ENCODE peak calls at places on chromosomes 4 and X, in five cellular contexts. One of them, this sample, is unnamed. For H3K36me3 and H3K4me1, the result is how much of the 10 kb centered on the place peaks cover.

GRCh38 chr4:94536049-94536448 is 84.3 kb downstream of the PDLIM5 start:
- DNase-seq in pancreas: no peak
- DNase-seq in tibial artery: no peak
- DNase-seq in uterus: no peak
- DNase-seq in sigmoid colon: no peak
- DNase-seq in this sample: no peak

GRCh38 chr4:7758444-7758815 is 181.2 kb downstream of the AFAP1 start:
- DNase-seq in tibial artery: no peak
- DNase-seq in pancreas: no peak
- DNase-seq in sigmoid colon: no peak
- DNase-seq in uterus: no peak
- DNase-seq in this sample: no peak

GRCh38 chr4:19982556-19982955 is 269.1 kb upstream of the SLIT2 start:
- DNase-seq in pancreas: no peak
- DNase-seq in sigmoid colon: no peak
- DNase-seq in uterus: no peak
- DNase-seq in tibial artery: no peak
- DNase-seq in this sample: no peak

GRCh38 chr4:128228778-128229457 is 58.7 kb downstream of the PGRMC2 start:
- DNase-seq in tibial artery: no peak
- DNase-seq in pancreas: no peak
- DNase-seq in sigmoid colon: no peak
- DNase-seq in uterus: no peak
- DNase-seq in this sample: no peak

GRCh38 chrX:132748268-132748667 is 210.2 kb downstream of the HS6ST2 start:
- DNase-seq in sigmoid colon: no peak
- DNase-seq in tibial artery: no peak
- DNase-seq in uterus: no peak
- DNase-seq in pancreas: no peak
- DNase-seq in this sample: no peak

GRCh38 chr4:46404961-46405360 is 15.0 kb upstream of the GABRA2 start:
- DNase-seq in sigmoid colon: no peak
- DNase-seq in pancreas: no peak
- DNase-seq in tibial artery: no peak
- DNase-seq in uterus: no peak
- DNase-seq in this sample: no peak

GRCh38 chrX:129842510-129843208 is 1.0 kb downstream of the ZDHHC9 start:
- DNase-seq in pancreas: peak
- DNase-seq in tibial artery: peak
- DNase-seq in uterus: peak
- DNase-seq in sigmoid colon: peak
- DNase-seq in this sample: peak

GRCh38 chrX:108070891-108071290 is 20.5 kb downstream of the PSMD10 start:
- DNase-seq in pancreas: no peak
- DNase-seq in tibial artery: no peak
- DNase-seq in sigmoid colon: no peak
- DNase-seq in uterus: no peak
- DNase-seq in this sample: no peak

GRCh38 chr4:10045481-10045880 is 24.2 kb upstream of the SLC2A9 start:
- DNase-seq in pancreas: no peak
- DNase-seq in uterus: no peak
- DNase-seq in tibial artery: no peak
- DNase-seq in sigmoid colon: no peak
- DNase-seq in this sample: no peak

GRCh38 chrX:46582325-46582724 is 8.8 kb downstream of the CHST7 start:
- DNase-seq in uterus: no peak
- DNase-seq in pancreas: no peak
- DNase-seq in tibial artery: no peak
- DNase-seq in sigmoid colon: no peak
- DNase-seq in this sample: no peak

GRCh38 chr4:145503486-145504072 is 21.9 kb downstream of the SMAD1 start:
- DNase-seq in tibial artery: no peak
- DNase-seq in pancreas: no peak
- DNase-seq in uterus: no peak
- DNase-seq in sigmoid colon: no peak
- DNase-seq in this sample: no peak

GRCh38 chr4:153592090-153592489 is 92.0 kb upstream of the TLR2 start:
- DNase-seq in sigmoid colon: no peak
- DNase-seq in tibial artery: no peak
- DNase-seq in uterus: no peak
- DNase-seq in pancreas: no peak
- DNase-seq in this sample: no peak

GRCh38 chr4:41460641-41461040 is 77.3 kb upstream of the LIMCH1 start:
- DNase-seq in uterus: no peak
- DNase-seq in sigmoid colon: no peak
- DNase-seq in tibial artery: no peak
- DNase-seq in pancreas: no peak
- DNase-seq in this sample: no peak

GRCh38 chr4:4851906-4852305 is 7.6 kb upstream of the MSX1 start:
- DNase-seq in uterus: no peak
- DNase-seq in tibial artery: peak
- DNase-seq in pancreas: no peak
- DNase-seq in sigmoid colon: peak
- DNase-seq in this sample: peak

GRCh38 chrX:121504148-121504547 is 456.7 kb downstream of the GLUD2 start:
- DNase-seq in uterus: no peak
- DNase-seq in pancreas: no peak
- DNase-seq in tibial artery: no peak
- DNase-seq in sigmoid colon: no peak
- DNase-seq in this sample: no peak

GRCh38 chr4:172899861-172900260 is 268.8 kb upstream of the GALNT7 start:
- DNase-seq in uterus: no peak
- DNase-seq in pancreas: no peak
- DNase-seq in tibial artery: no peak
- DNase-seq in sigmoid colon: no peak
- DNase-seq in this sample: no peak

DNA sequence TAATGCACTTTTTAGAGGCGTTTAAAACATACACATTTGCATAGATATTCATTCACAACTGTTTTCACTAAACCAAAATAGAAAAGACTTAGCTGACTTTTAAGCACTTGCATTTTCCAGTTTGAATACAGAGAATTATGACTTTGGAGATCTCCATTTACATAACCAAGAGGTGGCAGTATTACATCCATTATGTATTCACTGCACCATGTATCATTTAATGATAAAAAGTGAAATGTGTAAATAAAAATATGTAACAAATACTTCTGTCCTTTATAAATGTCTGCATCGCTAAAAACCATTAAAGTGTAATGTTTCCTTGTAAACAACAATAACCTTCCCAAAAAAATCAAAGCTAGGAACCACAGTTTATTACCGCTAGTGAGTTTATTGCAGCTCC is 413.2 kb downstream of the FGF13 start:
- DNase-seq in pancreas: no peak
- DNase-seq in tibial artery: no peak
- DNase-seq in uterus: no peak
- DNase-seq in sigmoid colon: no peak
- DNase-seq in this sample: no peak
- TF ChIP-seq CTCF in pancreas: no peak
- TF ChIP-seq CTCF in tibial artery: peak
- TF ChIP-seq CTCF in uterus: no peak
- TF ChIP-seq CTCF in sigmoid colon: peak
- TF ChIP-seq CTCF in this sample: peak

GRCh38 chr4:76160355-76160754 is 12.2 kb upstream of the NUP54 start:
- DNase-seq in pancreas: no peak
- DNase-seq in uterus: no peak
- DNase-seq in tibial artery: no peak
- DNase-seq in sigmoid colon: no peak
- DNase-seq in this sample: no peak
- H3K36me3 ChIP-seq in pancreas: under half
- H3K36me3 ChIP-seq in uterus: under half
- H3K36me3 ChIP-seq in tibial artery: half or more
- H3K36me3 ChIP-seq in sigmoid colon: under half
- H3K36me3 ChIP-seq in this sample: half or more

DNA sequence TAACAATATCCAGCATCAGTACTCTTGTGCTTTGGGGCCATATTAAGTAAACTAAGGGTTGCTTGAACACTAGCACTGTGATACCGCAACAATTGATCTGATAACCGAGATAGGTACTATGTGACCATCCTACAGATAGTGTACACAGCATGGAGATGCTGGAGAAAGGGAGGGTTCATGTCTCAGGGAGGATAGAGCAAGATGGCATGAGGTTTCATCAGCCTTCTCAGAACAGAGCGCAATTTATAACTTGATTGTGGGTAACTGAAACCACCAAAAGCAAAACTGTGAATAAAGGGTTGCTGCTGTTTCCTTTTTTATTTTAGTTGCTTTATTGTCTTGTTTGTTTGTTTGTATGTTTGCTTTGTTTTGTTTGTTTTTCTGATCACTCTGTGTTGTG is 1449.7 kb downstream of the PCDH7 start:
- DNase-seq in pancreas: no peak
- DNase-seq in tibial artery: no peak
- DNase-seq in sigmoid colon: no peak
- DNase-seq in uterus: no peak
- DNase-seq in this sample: no peak
- H3K4me1 ChIP-seq in pancreas: under half
- H3K4me1 ChIP-seq in tibial artery: under half
- H3K4me1 ChIP-seq in sigmoid colon: under half
- H3K4me1 ChIP-seq in uterus: under half
- H3K4me1 ChIP-seq in this sample: under half

DNA sequence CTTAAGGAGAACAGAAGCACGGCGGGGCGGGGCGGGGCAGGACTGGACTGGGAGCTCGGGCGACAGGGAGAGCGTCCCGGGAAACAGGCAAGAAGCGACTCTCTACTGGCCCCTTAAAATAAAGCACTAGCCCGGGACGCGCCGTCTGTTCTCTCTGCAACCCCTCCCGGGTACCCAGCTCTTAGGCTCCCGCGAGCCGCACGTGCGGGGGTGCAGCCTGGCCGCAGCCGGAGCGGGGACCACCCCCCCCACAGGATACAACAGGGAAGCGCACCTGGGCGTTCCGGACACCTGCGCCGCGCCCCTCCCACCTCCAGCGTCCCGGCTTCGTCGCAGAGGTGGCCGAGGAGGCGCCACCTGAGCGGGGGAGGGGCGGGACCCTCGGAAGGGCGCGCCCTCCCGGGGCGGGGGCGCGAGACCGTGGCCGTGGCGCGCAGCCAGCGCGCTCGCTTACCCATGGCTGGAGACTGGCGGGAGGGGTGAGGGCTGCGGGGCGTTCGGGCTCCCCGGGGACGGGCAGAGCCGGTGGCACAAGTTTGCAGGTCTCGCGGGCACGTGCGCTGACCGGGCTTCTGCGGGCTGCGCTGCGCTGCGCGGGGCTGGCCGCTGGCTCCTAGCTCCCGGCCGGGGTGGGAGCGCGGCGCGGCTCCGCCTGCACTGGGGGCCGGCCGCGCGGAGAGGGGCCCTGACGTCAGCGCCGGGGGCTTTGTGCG is 91.5 kb downstream of the GEMIN8 start:
- DNase-seq in tibial artery: no peak
- DNase-seq in pancreas: peak
- DNase-seq in sigmoid colon: no peak
- DNase-seq in uterus: peak
- DNase-seq in this sample: peak
- TF ChIP-seq CTCF in tibial artery: no peak
- TF ChIP-seq CTCF in pancreas: no peak
- TF ChIP-seq CTCF in sigmoid colon: no peak
- TF ChIP-seq CTCF in uterus: no peak
- TF ChIP-seq CTCF in this sample: no peak

DNA sequence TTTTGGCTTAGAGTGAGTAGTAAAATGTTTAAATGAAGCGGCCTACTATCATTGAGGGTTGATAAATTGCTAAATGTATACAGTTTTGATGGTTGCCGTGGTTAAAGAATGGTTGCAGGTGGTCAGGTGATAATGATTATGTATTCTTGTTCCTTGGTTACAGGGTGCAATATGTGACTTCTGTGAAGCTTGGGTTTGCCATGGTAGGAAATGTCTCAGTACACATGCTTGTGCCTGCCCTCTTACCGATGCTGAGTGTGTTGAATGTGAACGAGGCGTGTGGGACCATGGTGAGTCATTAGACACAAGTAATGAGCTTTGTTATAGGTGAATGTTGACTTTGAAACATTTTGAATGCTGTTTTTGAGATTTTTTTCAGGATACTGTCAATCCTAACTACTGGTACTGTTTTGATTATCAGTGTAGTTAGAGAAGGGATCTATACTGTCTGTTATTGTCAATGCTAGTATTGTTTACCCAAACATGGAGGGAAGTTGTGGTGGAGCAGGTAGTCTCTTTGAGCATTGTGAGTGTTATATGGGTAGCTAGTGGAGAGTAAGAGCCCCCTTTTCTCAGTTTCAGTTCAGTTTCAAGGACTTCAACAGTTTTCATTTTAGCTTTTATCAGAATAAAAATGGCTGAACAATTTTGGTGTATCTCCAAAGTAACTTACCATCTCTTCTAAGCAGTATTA is 8.9 kb downstream of the ZNF330 start:
- DNase-seq in tibial artery: no peak
- DNase-seq in uterus: no peak
- DNase-seq in pancreas: no peak
- DNase-seq in sigmoid colon: no peak
- DNase-seq in this sample: no peak
- H3K36me3 ChIP-seq in tibial artery: half or more
- H3K36me3 ChIP-seq in uterus: under half
- H3K36me3 ChIP-seq in pancreas: under half
- H3K36me3 ChIP-seq in sigmoid colon: under half
- H3K36me3 ChIP-seq in this sample: half or more

GRCh38 chr4:17515724-17516407 is 901 bp downstream of the CLRN2 start:
- DNase-seq in uterus: no peak
- DNase-seq in tibial artery: no peak
- DNase-seq in sigmoid colon: no peak
- DNase-seq in pancreas: no peak
- DNase-seq in this sample: no peak
- H3K4me1 ChIP-seq in uterus: under half
- H3K4me1 ChIP-seq in tibial artery: under half
- H3K4me1 ChIP-seq in sigmoid colon: under half
- H3K4me1 ChIP-seq in pancreas: under half
- H3K4me1 ChIP-seq in this sample: under half

GRCh38 chr4:147594107-147594506 is 23.1 kb upstream of the TMEM184C start:
- DNase-seq in tibial artery: no peak
- DNase-seq in uterus: no peak
- DNase-seq in sigmoid colon: no peak
- DNase-seq in pancreas: no peak
- DNase-seq in this sample: no peak
- TF ChIP-seq CTCF in tibial artery: no peak
- TF ChIP-seq CTCF in uterus: no peak
- TF ChIP-seq CTCF in sigmoid colon: no peak
- TF ChIP-seq CTCF in pancreas: no peak
- TF ChIP-seq CTCF in this sample: no peak